ENCODE peak calls at places on chromosome 4, in five cellular contexts. Q, U, X, K and L are unnamed samples. For H3K36me3, the result is how much of the 10 kb centered on the place peaks cover.

GRCh38 chr4:169189372-169189771 is 81.4 kb downstream of the SH3RF1 start:
- DNase-seq in Q (no peak), U (no peak), X (no peak), K (no peak), L (no peak)

GRCh38 chr4:128658214-128658621 is 151.3 kb upstream of the JADE1 start:
- DNase-seq in Q (no peak), U (no peak), X (no peak), K (peak), L (no peak)

GRCh38 chr4:94304365-94304971 is 38.2 kb downstream of the HPGDS start:
- DNase-seq in Q (no peak), U (no peak), X (no peak), K (peak), L (no peak)

GRCh38 chr4:118774989-118775388 is 60.9 kb downstream of the SEC24D start:
- DNase-seq in Q (no peak), U (no peak), X (no peak), K (no peak), L (no peak)

GRCh38 chr4:72366601-72367000 is 202.4 kb downstream of the ADAMTS3 start:
- DNase-seq in Q (no peak), U (no peak), X (no peak), K (no peak), L (no peak)

GRCh38 chr4:180598281-180598680 is 1644.9 kb upstream of the TENM3 start:
- DNase-seq in Q (no peak), U (no peak), X (no peak), K (no peak), L (no peak)

GRCh38 chr4:76584235-76585152 is 149.5 kb downstream of the SHROOM3 start:
- DNase-seq in Q (no peak), U (no peak), X (no peak), K (no peak), L (no peak)

GRCh38 chr4:137307806-137308205 is 224.5 kb downstream of the PCDH18 start:
- DNase-seq in Q (peak), U (no peak), X (no peak), K (peak), L (no peak)

GRCh38 chr4:171484681-171485080 is 328.5 kb upstream of the GALNTL6 start:
- DNase-seq in Q (no peak), U (no peak), X (no peak), K (no peak), L (no peak)

GRCh38 chr4:133584714-133585113 is 435.6 kb downstream of the PCDH10 start:
- DNase-seq in Q (no peak), U (no peak), X (no peak), K (no peak), L (no peak)

GRCh38 chr4:30619679-30620078 is 100.5 kb upstream of the PCDH7 start:
- DNase-seq in Q (no peak), U (no peak), X (no peak), K (peak), L (no peak)

GRCh38 chr4:138235419-138235952 is 6.7 kb downstream of the SLC7A11 start:
- DNase-seq in Q (no peak), U (no peak), X (no peak), K (peak), L (no peak)

GRCh38 chr4:76836860-76837564 is 60.9 kb downstream of the SOWAHB start:
- DNase-seq in Q (no peak), U (no peak), X (no peak), K (no peak), L (no peak)

GRCh38 chr4:3288571-3289094 is 4.2 kb upstream of the RGS12 start:
- DNase-seq in Q (no peak), U (no peak), X (peak), K (no peak), L (no peak)

DNA sequence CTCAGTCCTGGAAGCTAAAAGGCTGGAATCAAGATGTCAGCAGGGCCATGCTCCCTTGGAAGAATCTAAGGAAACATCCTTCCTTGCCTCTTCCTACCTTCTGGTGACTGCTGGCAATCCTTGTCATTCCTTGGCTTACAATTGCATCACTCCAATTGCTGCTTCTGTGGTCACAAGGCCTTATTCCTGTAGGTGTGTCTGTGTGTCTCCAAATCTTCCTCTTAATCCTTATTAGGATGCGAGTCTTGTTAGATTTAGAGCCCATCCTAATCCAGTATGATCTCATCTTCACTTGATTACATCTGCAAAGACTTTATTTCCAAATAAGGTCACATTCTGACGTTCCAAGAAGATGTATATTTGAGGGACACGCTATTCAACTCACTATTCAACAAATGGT is 52.2 kb downstream of the SMIM20 start:
- DNase-seq in Q (no peak), U (no peak), X (no peak), K (no peak), L (no peak)
- H3K27ac ChIP-seq in Q (no peak), U (no peak), X (no peak), K (no peak), L (no peak)

GRCh38 chr4:740656-741282 is 35.1 kb downstream of the PCGF3 start:
- DNase-seq in Q (no peak), U (no peak), X (no peak), K (no peak), L (no peak)
- H3K36me3 ChIP-seq in Q (under half), U (half or more), X (under half), K (under half), L (under half)

GRCh38 chr4:106195435-106195950 is 120.5 kb downstream of the TBCK start:
- DNase-seq in Q (no peak), U (no peak), X (no peak), K (no peak), L (no peak)

DNA sequence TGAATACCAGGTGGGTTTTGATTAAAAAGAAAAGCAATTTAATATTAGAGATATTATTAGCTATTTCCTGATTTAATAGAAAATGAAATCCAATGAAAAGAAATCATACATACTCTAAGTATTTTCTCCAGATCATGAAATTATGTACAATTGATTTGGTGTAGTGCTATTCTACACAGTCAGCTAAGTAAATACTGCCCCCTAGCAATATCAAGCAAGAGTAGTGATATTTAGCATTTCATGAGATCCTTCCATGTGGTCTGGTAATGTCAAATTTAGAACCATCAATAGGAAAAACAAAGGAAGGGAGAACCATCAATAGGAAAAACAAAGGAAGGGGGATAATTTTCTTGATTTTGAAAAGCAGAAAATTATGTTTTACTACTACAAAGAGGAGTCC is 114.6 kb downstream of the TBCK start:
- DNase-seq in Q (no peak), U (no peak), X (no peak), K (peak), L (no peak)
- TF ChIP-seq CTCF in Q (peak), U (peak), X (peak), K (peak), L (peak)

GRCh38 chr4:79300280-79300679 is 25.6 kb downstream of the NAA11 start:
- DNase-seq in Q (no peak), U (no peak), X (no peak), K (no peak), L (no peak)
- H3K27ac ChIP-seq in Q (no peak), U (no peak), X (no peak), K (no peak), L (no peak)

GRCh38 chr4:38060829-38061431 is 100.7 kb downstream of the PTTG2 start:
- DNase-seq in Q (no peak), U (no peak), X (no peak), K (peak), L (no peak)

GRCh38 chr4:38058186-38058585 is 98.0 kb downstream of the PTTG2 start:
- DNase-seq in Q (no peak), U (no peak), X (no peak), K (no peak), L (no peak)

GRCh38 chr4:38055566-38055965 is 95.4 kb downstream of the PTTG2 start:
- DNase-seq in Q (no peak), U (no peak), X (no peak), K (no peak), L (no peak)

GRCh38 chr4:38050560-38051350 is 90.6 kb downstream of the PTTG2 start:
- DNase-seq in Q (no peak), U (no peak), X (no peak), K (peak), L (no peak)

DNA sequence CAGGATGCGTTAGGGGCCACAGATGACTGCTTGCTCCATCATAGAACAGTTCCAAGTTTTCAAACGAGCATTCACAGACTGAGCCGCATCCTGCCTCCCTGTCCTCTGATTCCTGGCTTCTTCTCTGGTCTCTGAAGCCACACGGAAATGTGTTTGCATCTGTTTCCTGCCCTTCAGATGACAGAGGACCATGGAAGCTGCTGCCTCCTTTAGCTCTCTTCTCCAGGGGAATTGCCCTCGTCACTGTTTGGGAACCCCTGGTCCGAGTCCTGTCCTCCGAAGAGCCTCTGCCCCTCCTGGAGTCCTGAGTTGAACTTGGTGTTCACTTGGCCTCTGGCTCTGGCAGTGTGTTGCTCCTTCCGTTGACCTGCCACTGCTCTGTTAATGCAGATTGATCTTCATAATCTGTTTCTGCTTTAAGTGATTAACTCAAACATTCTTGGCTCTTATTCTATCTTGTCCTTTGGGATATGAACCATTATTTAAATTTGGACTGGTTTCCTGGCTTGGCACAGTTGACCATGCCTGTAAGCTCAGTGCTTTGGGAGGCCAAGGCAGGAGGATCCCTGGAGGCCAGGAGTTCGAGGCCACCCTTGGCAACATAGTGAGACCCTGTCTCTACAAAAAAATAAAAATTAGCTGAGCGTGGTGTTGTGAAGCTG is 96.0 kb downstream of the PTTG2 start:
- DNase-seq in Q (no peak), U (no peak), X (no peak), K (peak), L (no peak)
- H3K36me3 ChIP-seq in Q (under half), U (under half), X (under half), K (under half), L (under half)

GRCh38 chr4:153573881-153574807 is 108.0 kb downstream of the TMEM131L start:
- DNase-seq in Q (no peak), U (peak), X (peak), K (peak), L (no peak)
- TF ChIP-seq CTCF in Q (peak), U (peak), X (peak), K (peak), L (peak)

GRCh38 chr4:13920111-13920875 is 292.8 kb upstream of the BOD1L1 start:
- DNase-seq in Q (no peak), U (no peak), X (no peak), K (peak), L (peak)

GRCh38 chr4:13922873-13923645 is 295.5 kb upstream of the BOD1L1 start:
- DNase-seq in Q (no peak), U (no peak), X (no peak), K (no peak), L (no peak)

GRCh38 chr4:13922459-13922858 is 294.9 kb upstream of the BOD1L1 start:
- DNase-seq in Q (no peak), U (no peak), X (no peak), K (no peak), L (no peak)

GRCh38 chr4:13920901-13921300 is 293.4 kb upstream of the BOD1L1 start:
- DNase-seq in Q (peak), U (peak), X (no peak), K (peak), L (peak)

DNA sequence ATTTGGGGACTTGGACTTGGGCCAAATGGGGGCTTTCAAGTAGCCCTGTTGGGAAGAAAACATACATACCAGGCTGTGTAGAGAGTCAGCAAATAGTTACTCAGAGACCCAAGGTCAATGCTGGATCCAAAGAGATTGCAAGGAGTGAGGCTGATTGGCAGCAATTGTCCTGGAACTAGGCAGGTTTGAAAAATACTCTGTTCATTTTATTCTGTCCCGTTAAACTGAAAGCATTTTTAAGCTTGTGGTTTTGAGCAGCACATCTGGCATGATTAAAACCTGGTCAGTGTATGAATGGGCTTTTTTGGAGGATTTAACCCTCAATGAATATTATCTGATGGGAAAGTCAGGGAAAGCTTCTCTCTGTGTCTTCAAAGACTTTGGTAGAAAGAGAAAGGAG is 294.3 kb upstream of the BOD1L1 start:
- DNase-seq in Q (no peak), U (no peak), X (no peak), K (peak), L (no peak)
- H3K27ac ChIP-seq in Q (no peak), U (no peak), X (no peak), K (no peak), L (peak)

DNA sequence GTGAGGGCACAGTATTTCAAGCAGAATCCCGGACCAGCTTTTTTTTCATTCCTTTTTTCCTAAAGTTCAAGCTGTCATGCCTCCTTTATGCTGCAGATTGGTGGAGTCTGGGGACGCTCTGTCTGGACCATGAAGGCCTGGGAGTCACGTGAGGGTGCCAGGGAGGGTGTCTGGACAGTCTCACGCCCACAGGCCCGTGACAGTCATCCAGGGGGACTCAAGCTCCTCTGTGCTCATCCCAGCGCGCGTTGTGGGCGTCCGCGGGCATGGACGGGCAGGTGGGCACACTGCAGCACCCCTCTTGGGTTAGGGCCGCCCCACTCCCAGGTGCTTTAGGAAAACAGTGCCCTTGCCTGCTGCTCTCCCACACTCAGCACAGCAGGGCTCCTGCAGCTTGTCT is 4.8 kb downstream of the CPZ start:
- DNase-seq in Q (no peak), U (no peak), X (no peak), K (no peak), L (no peak)
- H3K36me3 ChIP-seq in Q (under half), U (under half), X (under half), K (under half), L (under half)